ENCODE peak calls at places on chromosomes 12 and 14, in four cellular contexts. A, F, I and D are unnamed samples.

GRCh38 chr12:92953747-92954146 is 24.7 kb upstream of the EEA1 start:
- DNase-seq in A (no peak), F (no peak), I (no peak), D (no peak)

GRCh38 chr12:121955258-121956040 is 37.1 kb downstream of the CFAP251 start:
- DNase-seq in A (no peak), F (no peak), I (no peak), D (no peak)

GRCh38 chr14:64879635-64880381 is at the start of gene SPTB:
- DNase-seq in A (peak), F (no peak), I (no peak), D (peak)

GRCh38 chr12:123269395-123269892 is 2.2 kb downstream of the CDK2AP1 start:
- DNase-seq in A (peak), F (peak), I (peak), D (peak)

GRCh38 chr14:50943943-50944646 is at the start of gene PYGL:
- DNase-seq in A (peak), F (peak), I (no peak), D (peak)

GRCh38 chr14:53596845-53597525 is 359.6 kb downstream of the BMP4 start:
- DNase-seq in A (no peak), F (no peak), I (no peak), D (no peak)

GRCh38 chr12:124654666-124655316 is 87.4 kb upstream of the NCOR2 start:
- DNase-seq in A (no peak), F (no peak), I (no peak), D (no peak)

GRCh38 chr14:51071851-51072250 is 23.1 kb downstream of the TRIM9 start:
- DNase-seq in A (no peak), F (no peak), I (no peak), D (no peak)

GRCh38 chr12:68884251-68884650 is 48.7 kb downstream of the CPM start:
- DNase-seq in A (no peak), F (no peak), I (no peak), D (no peak)

GRCh38 chr14:50829472-50830043 is 1.4 kb downstream of the NIN start:
- DNase-seq in A (peak), F (no peak), I (no peak), D (no peak)

GRCh38 chr12:42482086-42482819 is 107.3 kb downstream of the PRICKLE1 start:
- DNase-seq in A (no peak), F (no peak), I (no peak), D (no peak)

GRCh38 chr12:42483534-42483857 is 106.0 kb downstream of the PRICKLE1 start:
- DNase-seq in A (peak), F (peak), I (no peak), D (peak)

GRCh38 chr12:42484996-42485395 is 104.5 kb downstream of the PRICKLE1 start:
- DNase-seq in A (no peak), F (no peak), I (no peak), D (no peak)

GRCh38 chr12:42481368-42481767 is 108.2 kb downstream of the PRICKLE1 start:
- DNase-seq in A (no peak), F (no peak), I (no peak), D (no peak)

GRCh38 chr12:42482820-42483533 is 106.6 kb downstream of the PRICKLE1 start:
- DNase-seq in A (peak), F (peak), I (no peak), D (peak)
- TF ChIP-seq CTCF in A (peak), F (peak), I (peak), D (peak)

GRCh38 chr14:99522457-99522891 is 41.3 kb downstream of the CCNK start:
- DNase-seq in A (no peak), F (no peak), I (no peak), D (no peak)
- TF ChIP-seq CTCF in A (no peak), F (no peak), I (no peak), D (no peak)

DNA sequence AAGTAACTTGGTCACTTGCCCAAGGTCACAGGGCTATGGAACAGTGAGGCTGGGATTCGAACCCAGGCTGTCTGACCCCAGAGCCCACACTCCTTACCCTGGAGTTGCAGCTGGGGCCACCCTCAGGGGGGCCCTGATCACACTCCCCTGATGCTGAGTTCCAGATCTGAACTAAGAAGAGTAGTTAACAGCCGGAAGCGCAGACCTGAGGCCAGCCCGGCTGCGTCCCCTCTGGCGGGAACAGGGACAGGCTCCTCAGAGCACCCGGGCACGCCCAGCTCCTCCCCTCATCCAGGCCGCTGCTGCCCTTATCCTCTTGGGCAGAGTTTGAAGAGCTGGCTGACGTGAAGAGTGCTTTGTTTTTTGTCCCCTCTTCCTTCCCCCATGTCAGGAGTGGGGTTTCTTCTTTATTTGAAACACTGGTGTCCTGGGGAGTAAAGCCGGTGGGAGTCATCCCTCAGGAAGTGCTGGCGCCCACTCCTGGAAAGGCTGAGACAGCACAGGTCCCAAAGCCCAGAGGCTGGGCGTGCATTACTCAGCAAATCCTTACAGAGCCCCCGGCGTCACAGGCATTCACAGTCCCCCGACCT is 8.7 kb downstream of the PHB2 start:
- DNase-seq in A (peak), F (peak), I (no peak), D (peak)
- TF ChIP-seq CTCF in A (no peak), F (no peak), I (peak), D (peak)

DNA sequence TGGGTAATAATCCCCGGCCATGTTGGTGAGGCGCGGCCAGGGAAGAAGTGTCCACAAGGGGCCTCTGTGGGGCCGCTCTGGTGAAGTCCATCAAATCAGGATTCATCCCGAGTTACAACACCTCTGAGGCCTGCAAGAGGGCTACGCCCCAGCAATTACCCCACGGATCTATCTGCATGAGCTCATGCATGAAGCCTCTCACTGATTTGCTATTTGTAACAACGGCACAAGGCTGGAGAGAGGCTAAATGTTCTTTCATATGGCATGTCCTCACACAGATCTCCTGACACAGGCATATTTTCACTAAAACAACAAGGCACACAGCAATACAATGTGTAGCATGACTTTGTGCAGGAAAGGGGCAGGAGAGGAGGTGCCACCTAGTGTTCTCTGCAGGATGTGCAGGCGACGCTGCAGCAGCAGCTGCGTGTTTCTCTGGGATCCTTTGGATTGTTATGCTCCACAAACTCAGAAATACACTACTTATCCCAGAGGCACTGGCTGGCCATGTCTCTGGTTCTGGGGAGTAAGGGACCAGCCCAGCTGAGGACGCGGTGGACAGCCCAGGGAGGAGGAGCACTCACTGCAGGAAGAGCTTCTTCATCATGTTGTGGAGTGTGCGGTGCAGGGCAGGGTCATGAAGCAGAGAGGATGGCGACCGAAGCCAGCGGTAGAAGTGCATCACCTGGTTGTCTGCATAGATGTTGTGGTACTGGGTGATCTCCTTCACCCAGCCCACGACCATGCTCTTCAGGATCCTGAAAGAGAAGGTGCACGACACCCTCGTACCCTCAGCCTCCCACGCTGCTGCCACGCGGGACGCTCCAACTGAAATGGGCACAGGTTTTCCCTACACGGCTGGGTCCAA is 20.2 kb downstream of the P2RX2 start:
- DNase-seq in A (no peak), F (no peak), I (peak), D (no peak)
- TF ChIP-seq CTCF in A (peak), F (peak), I (peak), D (peak)

GRCh38 chr14:92484132-92484823 is 29.3 kb upstream of the RIN3 start:
- DNase-seq in A (no peak), F (no peak), I (no peak), D (no peak)

GRCh38 chr14:92480856-92481255 is 32.7 kb upstream of the RIN3 start:
- DNase-seq in A (no peak), F (no peak), I (no peak), D (no peak)

GRCh38 chr14:92482621-92483319 is 30.8 kb upstream of the RIN3 start:
- DNase-seq in A (no peak), F (no peak), I (no peak), D (no peak)

GRCh38 chr14:92481811-92482559 is 31.6 kb upstream of the RIN3 start:
- DNase-seq in A (no peak), F (no peak), I (no peak), D (no peak)

GRCh38 chr14:92481386-92481785 is 32.2 kb upstream of the RIN3 start:
- DNase-seq in A (no peak), F (no peak), I (no peak), D (no peak)
- TF ChIP-seq CTCF in A (no peak), F (no peak), I (peak), D (no peak)

DNA sequence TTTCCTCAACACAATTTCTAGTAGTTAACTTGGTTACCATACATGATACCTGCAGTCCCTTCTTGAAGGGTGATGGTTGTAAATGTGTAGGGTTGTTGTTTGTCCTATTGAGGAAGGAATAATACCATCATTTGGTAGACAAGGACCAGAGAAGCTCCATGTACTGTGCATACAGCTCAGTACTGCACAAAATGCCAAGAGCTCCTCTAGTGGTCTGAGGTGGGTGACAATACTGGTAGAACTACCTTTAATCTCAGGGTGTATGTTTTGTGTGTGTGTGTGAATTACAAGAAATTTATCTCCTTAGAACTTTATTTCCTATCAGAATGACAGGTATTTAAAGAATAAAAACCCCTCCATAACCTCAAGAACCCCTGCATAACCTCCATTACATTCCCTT is 575.3 kb downstream of the TMTC2 start:
- DNase-seq in A (no peak), F (no peak), I (no peak), D (no peak)
- TF ChIP-seq CTCF in A (no peak), F (no peak), I (no peak), D (no peak)

DNA sequence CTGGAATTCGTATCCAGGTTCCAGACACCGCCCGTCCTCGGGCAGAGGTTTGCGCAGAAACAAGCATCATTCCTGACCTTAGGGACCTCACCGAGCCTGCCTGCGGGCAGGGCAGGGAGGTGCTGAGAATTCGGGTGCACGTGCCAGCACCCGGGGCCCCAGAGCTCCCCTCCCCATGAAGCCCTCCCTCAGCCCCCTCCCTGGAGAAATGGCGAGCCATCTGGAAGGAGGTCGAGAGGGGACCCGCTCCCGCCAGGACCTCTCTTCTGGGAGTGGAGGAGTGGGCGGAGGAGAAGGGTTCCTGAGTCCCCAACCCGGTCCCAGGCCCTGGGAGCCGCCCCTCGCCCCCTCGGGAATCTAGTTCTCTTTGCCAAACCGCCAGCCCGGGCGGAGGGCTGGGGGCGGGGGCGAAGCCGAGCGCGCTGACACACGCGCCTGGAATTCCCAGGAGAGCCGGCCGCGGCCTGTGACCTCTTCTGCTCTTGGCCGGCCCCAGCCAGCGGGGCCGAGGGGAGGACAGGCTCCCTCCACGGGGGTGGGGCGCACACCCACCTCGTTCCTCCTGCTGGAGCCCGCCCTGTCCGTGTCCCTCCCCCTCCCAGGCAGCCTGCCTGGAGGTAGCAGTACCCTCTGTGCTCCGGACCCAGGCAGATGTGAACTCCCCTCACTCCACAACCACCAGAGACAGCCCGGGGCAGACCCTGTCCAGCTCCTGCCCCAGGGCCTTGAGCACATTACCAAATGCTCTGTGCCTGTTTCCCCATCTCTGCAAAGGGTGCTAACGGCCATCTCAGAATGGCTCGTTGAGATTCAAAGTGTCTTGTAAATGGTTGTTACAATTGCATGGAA is 23.0 kb upstream of the GPR132 start:
- DNase-seq in A (peak), F (peak), I (no peak), D (no peak)
- TF ChIP-seq CTCF in A (no peak), F (no peak), I (no peak), D (no peak)